ENCODE peak calls at places on chromosome 14, in seven cellular contexts. N, I, P, D, H, Y and O are unnamed samples.

GRCh38 chr14:100524933-100525243 is 62.3 kb downstream of the BEGAIN start:
- DNase-seq in N (peak; percentile 45), I (peak; percentile 15), P (peak; percentile 57), D (peak; percentile 35), H (no peak), Y (no peak), O (peak; percentile 45)

GRCh38 chr14:64838656-64839055 is 41.1 kb downstream of the SPTB start:
- DNase-seq in N (no peak), I (no peak), P (no peak), D (no peak), H (no peak), Y (no peak), O (no peak)

GRCh38 chr14:61320806-61321384 is 484 bp upstream of the PRKCH start:
- DNase-seq in N (no peak), I (no peak), P (no peak), D (peak; percentile 80), H (no peak), Y (no peak), O (no peak)

GRCh38 chr14:28653521-28653920 is 113.1 kb upstream of the FOXG1 start:
- DNase-seq in N (no peak), I (peak; percentile 9), P (no peak), D (no peak), H (no peak), Y (no peak), O (no peak)

GRCh38 chr14:104134061-104134965 is 4.1 kb upstream of the KIF26A start:
- DNase-seq in N (no peak), I (no peak), P (peak; percentile 29), D (no peak), H (no peak), Y (no peak), O (no peak)

GRCh38 chr14:20998139-20998538 is 954 bp upstream of the SLC39A2 start:
- DNase-seq in N (no peak), I (no peak), P (no peak), D (peak; percentile 84), H (no peak), Y (no peak), O (peak; percentile 27)

GRCh38 chr14:95549656-95550585 is 15.1 kb downstream of the GLRX5 start:
- DNase-seq in N (no peak), I (no peak), P (no peak), D (no peak), H (no peak), Y (no peak), O (peak; percentile 31)

GRCh38 chr14:102095871-102096568 is 9.2 kb upstream of the HSP90AA1 start:
- DNase-seq in N (no peak), I (no peak), P (no peak), D (no peak), H (no peak), Y (no peak), O (peak; percentile 58)

GRCh38 chr14:104331871-104332605 is 193.7 kb downstream of the KIF26A start:
- DNase-seq in N (no peak), I (no peak), P (no peak), D (peak; percentile 4), H (no peak), Y (no peak), O (no peak)

GRCh38 chr14:65038966-65039365 is 52.3 kb downstream of the FNTB start:
- DNase-seq in N (no peak), I (no peak), P (no peak), D (no peak), H (no peak), Y (no peak), O (peak; percentile 90)

GRCh38 chr14:68444449-68445168 is 348.3 kb downstream of the ZFP36L1 start:
- DNase-seq in N (no peak), I (peak; percentile 46), P (no peak), D (no peak), H (peak; percentile 33), Y (no peak), O (no peak)

GRCh38 chr14:54322668-54323380 is 74.0 kb upstream of the CDKN3 start:
- DNase-seq in N (no peak), I (no peak), P (no peak), D (no peak), H (no peak), Y (no peak), O (no peak)

GRCh38 chr14:68939893-68940613 is 39.0 kb downstream of the ACTN1 start:
- DNase-seq in N (no peak), I (peak; percentile 97), P (no peak), D (peak; percentile 91), H (peak; percentile 98), Y (no peak), O (peak; percentile 96)

GRCh38 chr14:42930058-42930457 is 1323.4 kb downstream of the LRFN5 start:
- DNase-seq in N (no peak), I (peak; percentile 58), P (peak; percentile 31), D (peak; percentile 2), H (peak; percentile 69), Y (no peak), O (no peak)

GRCh38 chr14:90742709-90743108 is 73.5 kb downstream of the TTC7B start:
- DNase-seq in N (no peak), I (no peak), P (no peak), D (peak; percentile 32), H (no peak), Y (no peak), O (no peak)

GRCh38 chr14:74240794-74241610 is 1.8 kb downstream of the VSX2 start:
- DNase-seq in N (no peak), I (no peak), P (peak; percentile 47), D (peak; percentile 37), H (peak; percentile 16), Y (no peak), O (peak; percentile 42)

GRCh38 chr14:64324461-64325255 is 30.5 kb upstream of the ESR2 start:
- DNase-seq in N (no peak), I (peak; percentile 56), P (no peak), D (no peak), H (peak; percentile 26), Y (no peak), O (peak; percentile 22)

GRCh38 chr14:94971750-94972149 is 185.6 kb downstream of the DICER1 start:
- DNase-seq in N (no peak), I (no peak), P (no peak), D (no peak), H (no peak), Y (no peak), O (no peak)

GRCh38 chr14:24162083-24162482 is 1.0 kb downstream of the IRF9 start:
- DNase-seq in N (no peak), I (peak; percentile 75), P (no peak), D (no peak), H (peak; percentile 22), Y (no peak), O (no peak)

GRCh38 chr14:39467889-39468524 is 35.8 kb upstream of the FBXO33 start:
- DNase-seq in N (no peak), I (peak; percentile 43), P (peak; percentile 70), D (peak; percentile 30), H (peak; percentile 35), Y (peak; percentile 33), O (peak; percentile 82)

GRCh38 chr14:100574642-100575031 is 12.6 kb downstream of the BEGAIN start:
- DNase-seq in N (no peak), I (no peak), P (no peak), D (no peak), H (no peak), Y (no peak), O (no peak)

DNA sequence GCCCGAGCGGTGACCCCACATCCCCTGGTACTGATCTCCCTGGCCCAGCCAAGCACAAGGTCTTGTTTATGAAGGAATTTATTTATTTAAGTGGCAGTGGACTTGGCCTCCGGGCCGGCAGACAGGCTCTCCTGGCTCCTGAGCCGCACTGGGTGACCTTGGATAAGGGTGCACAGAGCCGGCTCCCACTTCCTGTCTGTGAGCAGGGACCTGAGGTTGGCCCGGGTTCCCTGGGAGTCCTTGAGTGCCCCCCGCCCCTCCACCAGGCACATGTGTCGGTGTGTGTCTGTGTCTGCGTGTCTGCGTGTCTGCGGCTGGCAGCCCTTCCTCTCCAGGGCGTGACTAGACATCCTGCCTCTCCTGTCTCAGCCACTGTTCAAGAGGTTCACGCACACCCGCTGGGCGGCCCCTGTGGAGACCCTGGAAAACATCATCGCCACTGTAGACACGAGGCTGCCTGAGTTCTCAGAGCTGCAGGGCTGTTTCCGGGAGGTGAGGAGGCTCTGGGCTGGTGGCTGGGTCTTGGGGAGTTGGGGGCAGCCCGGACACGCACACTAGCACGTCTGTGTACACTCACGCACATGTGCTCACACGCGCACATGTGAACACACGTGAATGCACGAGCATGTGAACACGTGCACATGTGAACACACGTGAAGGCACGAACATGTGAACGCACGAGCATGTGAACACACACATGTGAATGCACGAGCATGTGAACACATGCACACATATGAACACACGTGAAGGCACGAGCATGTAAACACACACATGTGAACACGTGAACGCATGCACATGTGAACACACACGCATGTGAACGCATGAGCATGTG is 9.3 kb downstream of the TNFAIP2 start:
- DNase-seq in N (no peak), I (no peak), P (no peak), D (no peak), H (peak; percentile 46), Y (no peak), O (no peak)
- H3K4me1 ChIP-seq in N (no peaks in the 10 kb centered on the region), I (peaks cover 19% of the 10 kb centered on the region), P (no peaks in the 10 kb centered on the region), D (peaks cover 27% of the 10 kb centered on the region), H (peaks cover 79% of the 10 kb centered on the region), Y (no peaks in the 10 kb centered on the region), O (no peaks in the 10 kb centered on the region)

GRCh38 chr14:55386037-55386798 is 25.4 kb downstream of the ATG14 start:
- DNase-seq in N (no peak), I (no peak), P (no peak), D (no peak), H (no peak), Y (no peak), O (peak; percentile 56)
- H3K4ac ChIP-seq in N (no peak overlapping the region), I (peak overlapping the region; percentile 15), P (no peak overlapping the region), D (no peak overlapping the region), H (no peak overlapping the region), Y (no peak overlapping the region), O (no peak overlapping the region)

GRCh38 chr14:32008602-32009193 is 68.4 kb upstream of the ARHGAP5 start:
- DNase-seq in N (no peak), I (no peak), P (no peak), D (no peak), H (no peak), Y (no peak), O (no peak)

GRCh38 chr14:32009221-32009620 is 67.9 kb upstream of the ARHGAP5 start:
- DNase-seq in N (no peak), I (no peak), P (no peak), D (peak; percentile 79), H (no peak), Y (no peak), O (no peak)

GRCh38 chr14:32004300-32004699 is 72.8 kb upstream of the ARHGAP5 start:
- DNase-seq in N (no peak), I (no peak), P (no peak), D (no peak), H (peak; percentile 88), Y (no peak), O (no peak)

GRCh38 chr14:32007755-32008374 is 69.2 kb upstream of the ARHGAP5 start:
- DNase-seq in N (no peak), I (no peak), P (no peak), D (no peak), H (no peak), Y (no peak), O (no peak)

GRCh38 chr14:32006267-32007110 is 70.6 kb upstream of the ARHGAP5 start:
- DNase-seq in N (no peak), I (peak; percentile 19), P (no peak), D (peak; percentile 88), H (peak; percentile 69), Y (no peak), O (peak; percentile 63)
- H3K18ac ChIP-seq in N (no peak overlapping the region), I (no peak overlapping the region), P (no peak overlapping the region), D (no peak overlapping the region), H (peak overlapping the region; percentile 83), Y (no peak overlapping the region), O (no peak overlapping the region)

DNA sequence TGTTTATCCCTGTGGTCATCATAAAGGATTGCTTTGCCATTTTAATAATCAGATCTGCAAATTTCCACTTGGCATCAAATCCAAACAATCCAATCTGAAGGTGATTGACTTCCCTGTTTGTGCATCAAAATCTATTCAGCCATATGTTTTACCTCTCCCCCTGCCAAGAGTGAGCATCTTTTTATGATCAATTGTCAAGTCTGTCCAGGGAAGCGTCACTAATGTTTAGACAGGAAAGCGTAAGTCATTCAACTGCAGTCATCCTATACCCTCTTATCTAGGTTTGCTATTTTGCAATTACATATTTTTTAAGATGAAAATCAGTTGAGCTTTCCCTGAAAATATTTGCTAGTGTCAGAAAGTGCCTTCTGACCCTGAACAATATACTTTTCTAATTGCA is 1224.1 kb upstream of the SEL1L start:
- DNase-seq in N (no peak), I (no peak), P (no peak), D (peak; percentile 46), H (no peak), Y (no peak), O (no peak)
- H3K4me1 ChIP-seq in N (no peaks in the 10 kb centered on the region), I (no peaks in the 10 kb centered on the region), P (no peaks in the 10 kb centered on the region), D (no peaks in the 10 kb centered on the region), H (no peaks in the 10 kb centered on the region), Y (no peaks in the 10 kb centered on the region), O (no peaks in the 10 kb centered on the region)